ENCODE peak calls at places on chromosomes 1 and 21, in seven cellular contexts. M, B, Q, S, K, U and E are unnamed samples.

GRCh38 chr1:199221371-199222150 is 582.7 kb downstream of the PTPRC start:
- DNase-seq in M (no peak), B (no peak), Q (no peak), S (no peak), K (no peak), U (no peak), E (no peak)

GRCh38 chr1:202007703-202008489 is 2.5 kb upstream of the ELF3 start:
- DNase-seq in M (no peak), B (no peak), Q (peak; percentile 93), S (peak; percentile 55), K (no peak), U (no peak), E (peak; percentile 92)

GRCh38 chr1:22612657-22613056 is 23.8 kb upstream of the C1QA start:
- DNase-seq in M (no peak), B (no peak), Q (no peak), S (no peak), K (no peak), U (no peak), E (no peak)

GRCh38 chr1:25933479-25934365 is 27.5 kb upstream of the STMN1 start:
- DNase-seq in M (no peak), B (no peak), Q (no peak), S (no peak), K (no peak), U (no peak), E (no peak)

GRCh38 chr1:201559679-201560162 is 20.8 kb downstream of the NAV1 start:
- DNase-seq in M (peak; percentile 86), B (no peak), Q (peak; percentile 93), S (peak; percentile 89), K (peak; percentile 83), U (peak; percentile 58), E (peak; percentile 93)

GRCh38 chr1:206411321-206411720 is 59.0 kb upstream of the IKBKE start:
- DNase-seq in M (no peak), B (no peak), Q (no peak), S (no peak), K (no peak), U (no peak), E (no peak)

GRCh38 chr1:56094168-56094567 is 485.2 kb downstream of the PLPP3 start:
- DNase-seq in M (peak; percentile 19), B (no peak), Q (no peak), S (peak; percentile 23), K (no peak), U (no peak), E (no peak)

GRCh38 chr1:235583511-235584001 is 66.0 kb downstream of the GNG4 start:
- DNase-seq in M (no peak), B (no peak), Q (no peak), S (peak; percentile 4), K (no peak), U (no peak), E (no peak)

GRCh38 chr1:64323882-64324281 is 120.5 kb downstream of the UBE2U start:
- DNase-seq in M (no peak), B (no peak), Q (no peak), S (no peak), K (no peak), U (no peak), E (no peak)

GRCh38 chr1:174720618-174721017 is 272.9 kb downstream of the GPR52 start:
- DNase-seq in M (no peak), B (no peak), Q (no peak), S (no peak), K (no peak), U (no peak), E (no peak)

GRCh38 chr21:32198369-32198768 is 80.5 kb downstream of the MIS18A start:
- DNase-seq in M (no peak), B (no peak), Q (no peak), S (no peak), K (no peak), U (no peak), E (no peak)

GRCh38 chr21:44505673-44506278 is 34.2 kb downstream of the KRTAP10-1 start:
- DNase-seq in M (no peak), B (no peak), Q (no peak), S (no peak), K (no peak), U (no peak), E (no peak)

GRCh38 chr21:44502559-44502958 is 37.4 kb downstream of the KRTAP10-1 start:
- DNase-seq in M (no peak), B (no peak), Q (no peak), S (no peak), K (no peak), U (no peak), E (peak; percentile 56)

GRCh38 chr21:44506279-44507255 is 33.4 kb downstream of the KRTAP10-1 start:
- DNase-seq in M (no peak), B (no peak), Q (no peak), S (no peak), K (no peak), U (no peak), E (peak; percentile 70)

GRCh38 chr21:44500111-44500510 is 39.9 kb downstream of the KRTAP10-1 start:
- DNase-seq in M (no peak), B (no peak), Q (no peak), S (no peak), K (no peak), U (no peak), E (peak; percentile 48)

DNA sequence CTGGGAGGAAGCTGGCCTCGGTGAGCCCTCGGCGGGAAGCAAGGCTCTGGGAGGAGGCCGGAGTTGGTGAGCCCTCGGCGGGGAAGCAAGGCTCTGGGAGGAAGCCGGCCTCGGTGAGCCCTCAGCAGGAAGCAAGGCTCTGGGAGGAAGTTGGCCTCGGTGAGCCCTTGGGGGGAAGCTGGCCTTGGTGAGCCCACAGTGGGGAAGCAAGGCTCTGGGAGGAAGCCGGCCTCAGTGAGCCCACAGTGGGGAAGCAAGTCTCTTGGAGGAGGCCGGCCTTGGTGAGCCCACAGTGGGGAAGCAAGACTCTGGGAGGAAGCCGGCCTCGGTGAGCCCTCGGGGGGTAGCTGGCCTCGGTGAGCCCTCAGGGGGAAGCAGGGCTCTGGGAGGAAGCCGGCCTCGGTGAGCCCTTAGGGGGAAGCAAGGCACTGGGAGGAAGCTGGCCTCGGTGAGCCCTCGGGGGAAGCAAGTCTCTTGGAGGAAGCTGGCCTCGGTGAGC is 36.0 kb downstream of the KRTAP10-1 start:
- DNase-seq in M (no peak), B (no peak), Q (no peak), S (no peak), K (no peak), U (no peak), E (peak; percentile 32)
- H3K4me3 ChIP-seq in M (no peak overlapping the region), B (no peak overlapping the region), Q (no peak overlapping the region), S (no peak overlapping the region), K (no peak overlapping the region), U (no peak overlapping the region), E (no peak overlapping the region)

GRCh38 chr1:153347856-153348255 is 785 bp downstream of the PGLYRP4 start:
- DNase-seq in M (no peak), B (no peak), Q (no peak), S (no peak), K (no peak), U (no peak), E (no peak)

GRCh38 chr1:153344718-153345025 is 4.0 kb downstream of the PGLYRP4 start:
- DNase-seq in M (no peak), B (no peak), Q (no peak), S (no peak), K (no peak), U (no peak), E (no peak)

GRCh38 chr1:153343811-153344717 is 4.6 kb downstream of the PGLYRP4 start:
- DNase-seq in M (no peak), B (no peak), Q (peak; percentile 45), S (no peak), K (no peak), U (no peak), E (no peak)

GRCh38 chr1:153345187-153346066 is 3.2 kb downstream of the PGLYRP4 start:
- DNase-seq in M (no peak), B (no peak), Q (no peak), S (no peak), K (no peak), U (peak; percentile 56), E (peak; percentile 6)

DNA sequence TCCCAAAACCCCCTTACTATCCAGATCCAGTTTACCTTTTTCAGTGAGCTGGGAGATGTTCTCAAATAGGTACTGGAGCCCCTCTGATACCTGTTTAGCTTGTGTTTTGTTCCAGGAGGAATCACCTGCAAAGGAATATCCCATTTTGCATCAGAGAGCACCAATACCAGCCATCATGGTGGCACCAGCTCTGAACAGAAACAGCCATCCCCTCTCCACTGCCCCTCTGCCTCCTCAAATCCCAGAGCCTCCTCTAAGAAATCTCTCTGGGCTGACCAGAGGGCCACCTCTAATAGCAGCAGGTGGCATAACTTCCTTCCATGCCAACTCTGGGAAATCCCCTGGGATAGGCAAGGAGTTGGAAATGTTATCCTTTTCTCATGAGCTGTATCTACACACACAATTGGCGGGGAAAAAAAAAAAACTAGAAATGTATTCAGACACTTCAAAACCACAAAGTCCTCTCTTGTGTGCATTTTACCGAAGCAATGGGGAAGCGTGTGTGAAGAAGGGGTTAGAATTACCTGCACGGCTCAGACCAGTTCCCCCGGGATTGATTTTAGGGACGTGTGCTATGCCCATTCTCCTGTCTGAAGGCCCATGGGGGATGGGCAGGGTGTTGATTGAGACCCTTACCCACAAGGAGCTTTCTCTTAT is 2.4 kb downstream of the PGLYRP4 start:
- DNase-seq in M (no peak), B (no peak), Q (peak; percentile 17), S (no peak), K (no peak), U (no peak), E (peak; percentile 19)
- H3K4me3 ChIP-seq in M (no peak overlapping the region), B (no peak overlapping the region), Q (no peak overlapping the region), S (no peak overlapping the region), K (no peak overlapping the region), U (no peak overlapping the region), E (no peak overlapping the region)

DNA sequence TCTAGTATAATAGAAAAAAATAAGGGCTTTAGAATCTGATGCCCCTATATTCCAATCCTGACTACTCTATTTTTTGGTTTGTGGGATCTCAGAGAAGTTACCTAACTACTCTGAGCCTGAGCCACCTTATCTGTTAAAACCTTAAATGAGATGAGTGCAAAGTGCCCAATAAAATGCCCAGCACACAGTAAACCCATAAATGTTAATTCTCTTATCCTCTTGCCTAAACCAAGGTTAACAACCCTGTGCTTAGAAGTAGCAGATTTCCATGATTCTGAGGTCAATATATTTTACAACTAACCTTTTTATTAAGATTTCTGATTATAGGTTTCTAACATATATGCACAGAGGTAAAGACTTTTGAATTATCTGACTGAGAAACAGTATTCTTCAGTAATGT is 35.8 kb downstream of the DOCK7 start:
- DNase-seq in M (no peak), B (no peak), Q (no peak), S (no peak), K (no peak), U (no peak), E (no peak)
- H3K4me3 ChIP-seq in M (no peak overlapping the region), B (no peak overlapping the region), Q (no peak overlapping the region), S (no peak overlapping the region), K (no peak overlapping the region), U (no peak overlapping the region), E (no peak overlapping the region)

GRCh38 chr21:42398414-42399030 is 2.7 kb upstream of the TMPRSS3 start:
- DNase-seq in M (no peak), B (no peak), Q (no peak), S (no peak), K (no peak), U (no peak), E (no peak)

GRCh38 chr21:42398130-42398394 is 2.2 kb upstream of the TMPRSS3 start:
- DNase-seq in M (no peak), B (no peak), Q (no peak), S (no peak), K (no peak), U (no peak), E (no peak)

GRCh38 chr21:42401164-42401563 is 2.5 kb upstream of the UBASH3A start:
- DNase-seq in M (peak; percentile 21), B (no peak), Q (no peak), S (peak; percentile 7), K (no peak), U (no peak), E (no peak)

GRCh38 chr21:42401820-42402251 is 1.9 kb upstream of the UBASH3A start:
- DNase-seq in M (no peak), B (no peak), Q (no peak), S (no peak), K (no peak), U (no peak), E (no peak)

GRCh38 chr21:42400525-42400924 is 3.2 kb upstream of the UBASH3A start:
- DNase-seq in M (peak; percentile 2), B (no peak), Q (no peak), S (no peak), K (no peak), U (no peak), E (no peak)
- H3K4me3 ChIP-seq in M (no peak overlapping the region), B (no peak overlapping the region), Q (no peak overlapping the region), S (no peak overlapping the region), K (no peak overlapping the region), U (no peak overlapping the region), E (no peak overlapping the region)